ENCODE peak calls at places on chromosomes 2 and 18, in six cellular contexts. I is IMR-90, L is stomach, B is endodermal cell, W is heart left ventricle, F is psoas muscle. P is an unnamed sample.

GRCh38 chr18:62999392-62999791 is 284.1 kb downstream of the PHLPP1 start:
- DNase-seq in I (peak; percentile 26), L (no peak), B (no peak), W (peak; percentile 43), F (peak; percentile 81), P (peak; percentile 80)

GRCh38 chr2:54598347-54599325 is 124.8 kb upstream of the EML6 start:
- DNase-seq in I (peak; percentile 47), L (no peak), B (no peak), W (no peak), F (no peak), P (no peak)

GRCh38 chr2:192064459-192064858 is 130.3 kb downstream of the TMEFF2 start:
- DNase-seq in I (no peak), L (no peak), B (no peak), W (no peak), F (no peak), P (no peak)

GRCh38 chr2:229586746-229587705 is 127.3 kb downstream of the DNER start:
- DNase-seq in I (peak; percentile 60), L (peak; percentile 75), B (peak; percentile 96), W (peak; percentile 75), F (peak; percentile 82), P (peak; percentile 70)

GRCh38 chr2:11416191-11416590 is 49.8 kb downstream of the E2F6 start:
- DNase-seq in I (no peak), L (no peak), B (no peak), W (no peak), F (no peak), P (no peak)

GRCh38 chr2:181116251-181116650 is 135.8 kb downstream of the UBE2E3 start:
- DNase-seq in I (no peak), L (no peak), B (no peak), W (no peak), F (no peak), P (no peak)

GRCh38 chr2:21422050-21422449 is 298.3 kb downstream of the TDRD15 start:
- DNase-seq in I (peak; percentile 27), L (no peak), B (peak; percentile 95), W (no peak), F (no peak), P (peak; percentile 71)

GRCh38 chr2:45505138-45505537 is 105.9 kb downstream of the SRBD1 start:
- DNase-seq in I (no peak), L (no peak), B (no peak), W (no peak), F (no peak), P (no peak)

GRCh38 chr2:238571626-238572372 is 145.1 kb downstream of the ASB1 start:
- DNase-seq in I (no peak), L (no peak), B (no peak), W (no peak), F (no peak), P (no peak)

GRCh38 chr2:85511008-85511895 is 27.7 kb upstream of the MAT2A start:
- DNase-seq in I (peak; percentile 19), L (no peak), B (no peak), W (no peak), F (no peak), P (no peak)

GRCh38 chr2:758073-758820 is 81.0 kb upstream of the TMEM18 start:
- DNase-seq in I (no peak), L (no peak), B (no peak), W (no peak), F (no peak), P (no peak)

GRCh38 chr2:59458862-59459261 is 1094.6 kb downstream of the BCL11A start:
- DNase-seq in I (no peak), L (peak; percentile 27), B (peak; percentile 75), W (no peak), F (no peak), P (no peak)

GRCh38 chr2:73255907-73256617 is 22.0 kb downstream of the CCT7 start:
- DNase-seq in I (no peak), L (no peak), B (peak; percentile 35), W (no peak), F (no peak), P (no peak)

GRCh38 chr2:54176577-54176976 is 61.2 kb downstream of the ACYP2 start:
- DNase-seq in I (peak; percentile 46), L (no peak), B (peak; percentile 87), W (peak; percentile 48), F (peak; percentile 59), P (peak; percentile 43)

GRCh38 chr2:235051436-235052260 is 99.8 kb downstream of the SH3BP4 start:
- DNase-seq in I (peak; percentile 37), L (peak; percentile 10), B (peak; percentile 24), W (peak; percentile 14), F (peak; percentile 22), P (no peak)

GRCh38 chr2:165778653-165779451 is 15.2 kb downstream of the GALNT3 start:
- DNase-seq in I (no peak), L (no peak), B (peak; percentile 69), W (no peak), F (no peak), P (no peak)

GRCh38 chr2:204967199-204967995 is 422.1 kb downstream of the PARD3B start:
- DNase-seq in I (no peak), L (no peak), B (no peak), W (no peak), F (no peak), P (no peak)

GRCh38 chr18:26771524-26771923 is 94.0 kb downstream of the AQP4 start:
- DNase-seq in I (no peak), L (peak; percentile 34), B (peak; percentile 61), W (no peak), F (no peak), P (no peak)

GRCh38 chr2:25674003-25674362 is 606 bp upstream of the DTNB start:
- DNase-seq in I (no peak), L (no peak), B (no peak), W (no peak), F (no peak), P (no peak)

GRCh38 chr2:74954500-74954874 is 4.0 kb upstream of the POLE4 start:
- DNase-seq in I (no peak), L (no peak), B (no peak), W (no peak), F (no peak), P (no peak)

GRCh38 chr2:151162185-151162584 is 99.5 kb downstream of the RBM43 start:
- DNase-seq in I (peak; percentile 70), L (no peak), B (no peak), W (no peak), F (no peak), P (no peak)
- TF ChIP-seq CTCF in I (peak; percentile 53), L (no peak), B (peak; percentile 49), W (no peak), F (no peak), P (no peak)

DNA sequence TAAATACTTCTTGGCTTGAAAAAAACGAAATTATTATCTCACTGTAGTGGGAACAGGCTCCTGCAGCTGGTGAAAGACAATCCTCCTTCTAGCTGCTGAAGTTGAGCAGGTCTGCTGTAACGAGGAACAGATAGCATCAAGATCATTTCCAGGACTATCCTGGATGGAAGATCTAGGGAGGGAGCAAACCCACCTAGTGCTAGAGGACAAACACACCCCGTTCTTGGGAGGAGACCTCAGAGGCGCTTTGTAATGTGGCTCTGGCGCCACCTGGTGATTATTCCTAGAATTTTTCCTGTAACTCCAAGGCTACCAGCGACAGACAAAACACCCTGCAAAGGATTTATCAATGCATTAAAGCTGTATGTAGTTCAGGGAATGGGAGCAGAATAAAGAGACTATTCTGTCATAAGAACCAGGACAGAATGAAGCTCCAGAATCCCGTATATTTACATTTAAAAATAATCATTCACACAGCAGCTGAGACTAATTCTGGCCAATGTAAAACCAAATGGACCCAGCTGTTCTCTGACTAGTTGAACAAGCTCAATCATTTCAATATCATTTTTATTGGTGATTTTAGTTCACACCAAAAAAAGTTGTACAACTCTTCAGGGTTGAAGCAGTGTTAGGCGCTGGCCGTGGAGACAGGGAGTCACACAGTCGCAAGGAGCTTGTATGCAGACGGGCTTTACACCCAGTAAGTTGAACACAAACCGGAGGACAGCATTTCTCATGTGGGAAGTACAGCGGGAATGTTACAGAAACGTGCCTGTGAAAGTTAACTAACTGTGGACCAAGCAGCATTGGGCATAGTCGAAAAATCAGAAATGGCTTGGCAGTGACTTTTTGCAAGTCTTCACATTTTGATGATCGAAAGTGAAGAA is 290.3 kb downstream of the TRIB2 start:
- DNase-seq in I (peak; percentile 65), L (peak; percentile 68), B (peak; percentile 91), W (peak; percentile 64), F (no peak), P (no peak)
- H3K4me3 ChIP-seq in I (no peak overlapping the region), L (no peak overlapping the region), B (no peak overlapping the region), W (peak overlapping the region; percentile 29), F (no peak overlapping the region), P (no peak overlapping the region)

GRCh38 chr18:31044926-31045325 is 2.4 kb upstream of the DSC3 start:
- DNase-seq in I (no peak), L (no peak), B (no peak), W (no peak), F (no peak), P (no peak)

GRCh38 chr18:31046916-31047315 is 4.4 kb upstream of the DSC3 start:
- DNase-seq in I (no peak), L (no peak), B (no peak), W (no peak), F (no peak), P (no peak)

GRCh38 chr18:31043709-31044108 is 1.2 kb upstream of the DSC3 start:
- DNase-seq in I (no peak), L (no peak), B (no peak), W (no peak), F (no peak), P (no peak)

GRCh38 chr18:31042391-31043181 is at the start of gene DSC3:
- DNase-seq in I (no peak), L (no peak), B (peak; percentile 86), W (no peak), F (peak; percentile 49), P (peak; percentile 33)

GRCh38 chr18:31045599-31045998 is 3.1 kb upstream of the DSC3 start:
- DNase-seq in I (no peak), L (no peak), B (no peak), W (no peak), F (no peak), P (no peak)
- H3K27ac ChIP-seq in I (no peak overlapping the region), L (no peak overlapping the region), B (no peak overlapping the region), W (no peak overlapping the region), F (no peak overlapping the region), P (no peak overlapping the region)

GRCh38 chr2:9655441-9656269 is 24.9 kb upstream of the YWHAQ start:
- DNase-seq in I (peak; percentile 94), L (no peak), B (no peak), W (no peak), F (no peak), P (no peak)

GRCh38 chr2:9656270-9656766 is 25.5 kb upstream of the YWHAQ start:
- DNase-seq in I (peak; percentile 97), L (no peak), B (peak; percentile 79), W (no peak), F (no peak), P (no peak)

GRCh38 chr2:9657083-9657482 is 26.3 kb upstream of the YWHAQ start:
- DNase-seq in I (no peak), L (no peak), B (peak; percentile 44), W (no peak), F (no peak), P (no peak)

GRCh38 chr2:9658972-9659371 is 28.2 kb upstream of the YWHAQ start:
- DNase-seq in I (peak; percentile 64), L (no peak), B (no peak), W (no peak), F (no peak), P (no peak)

DNA sequence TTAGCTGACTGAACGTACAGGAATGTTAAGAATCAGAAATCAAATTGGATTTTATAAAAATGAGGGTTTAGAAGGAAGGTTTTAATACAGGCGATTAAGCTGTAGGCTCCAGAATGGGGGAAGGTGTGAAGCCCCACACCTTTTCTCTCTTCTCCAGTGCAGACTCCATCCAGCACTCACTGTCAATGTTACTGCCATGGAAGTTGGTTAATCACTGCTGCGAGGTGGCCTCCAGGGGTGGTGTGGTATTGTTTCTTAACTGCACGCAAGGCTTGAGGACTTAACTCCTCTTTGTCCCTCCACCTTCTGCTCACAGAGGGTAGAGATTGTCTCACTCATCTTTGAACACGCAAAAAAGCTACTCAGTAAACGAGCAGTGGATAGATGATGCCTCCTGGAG is 26.9 kb upstream of the YWHAQ start:
- DNase-seq in I (no peak), L (no peak), B (peak; percentile 78), W (no peak), F (no peak), P (no peak)
- TF ChIP-seq CTCF in I (peak; percentile 8), L (no peak), B (peak; percentile 65), W (no peak), F (no peak), P (no peak)

P was measured in left lung.